ENCODE peak calls at places on chromosomes 16 and 17, in nine cellular contexts. T is HCT116, Y is PC-3, F is OCI-LY7, A is SK-N-SH, B is neural progenitor cell, V is GM23338, J is MM.1S, W is hepatocyte. M is an unnamed sample.

GRCh38 chr17:35807371-35808144 is 1.7 kb upstream of the TAF15 start:
- DNase-seq in T (no peak), Y (peak), F (no peak), A (no peak), B (no peak), V (no peak), J (no peak), W (no peak), M (peak)

GRCh38 chr16:15835136-15835878 is 21.5 kb downstream of the MYH11 start:
- DNase-seq in T (no peak), Y (no peak), F (peak), A (no peak), B (no peak), V (no peak), J (no peak), W (no peak), M (no peak)

GRCh38 chr17:6666077-6666521 is 14.5 kb downstream of the C17orf100 start:
- DNase-seq in T (peak), Y (peak), F (peak), A (peak), B (peak), V (peak), J (peak), W (peak), M (peak)

GRCh38 chr16:86854895-86855294 is 276.5 kb downstream of the FOXL1 start:
- DNase-seq in T (no peak), Y (peak), F (no peak), A (no peak), B (no peak), V (no peak), J (no peak), W (peak), M (peak)

GRCh38 chr17:1006054-1006453 is 9.1 kb downstream of the TIMM22 start:
- DNase-seq in T (no peak), Y (no peak), F (no peak), A (peak), B (no peak), V (no peak), J (no peak), W (no peak), M (no peak)

GRCh38 chr16:58020628-58021521 is 4.7 kb upstream of the MMP15 start:
- DNase-seq in T (no peak), Y (peak), F (peak), A (peak), B (peak), V (peak), J (peak), W (peak), M (peak)

GRCh38 chr16:57805176-57805575 is 2.9 kb upstream of the KIFC3 start:
- DNase-seq in T (no peak), Y (no peak), F (no peak), A (no peak), B (no peak), V (no peak), J (no peak), W (no peak), M (no peak)

GRCh38 chr17:3896108-3897099 is 3.6 kb upstream of the CAMKK1 start:
- DNase-seq in T (no peak), Y (no peak), F (peak), A (no peak), B (no peak), V (no peak), J (no peak), W (no peak), M (no peak)

GRCh38 chr16:47276522-47276921 is 132.8 kb upstream of the NETO2 start:
- DNase-seq in T (no peak), Y (no peak), F (no peak), A (no peak), B (no peak), V (no peak), J (no peak), W (no peak), M (no peak)

GRCh38 chr17:60524463-60525346 is 1.3 kb downstream of the APPBP2 start:
- DNase-seq in T (no peak), Y (peak), F (peak), A (peak), B (no peak), V (no peak), J (no peak), W (peak), M (peak)

GRCh38 chr16:31507929-31508705 is at the start of gene RUSF1:
- DNase-seq in T (peak), Y (peak), F (peak), A (peak), B (peak), V (peak), J (peak), W (peak), M (peak)

DNA sequence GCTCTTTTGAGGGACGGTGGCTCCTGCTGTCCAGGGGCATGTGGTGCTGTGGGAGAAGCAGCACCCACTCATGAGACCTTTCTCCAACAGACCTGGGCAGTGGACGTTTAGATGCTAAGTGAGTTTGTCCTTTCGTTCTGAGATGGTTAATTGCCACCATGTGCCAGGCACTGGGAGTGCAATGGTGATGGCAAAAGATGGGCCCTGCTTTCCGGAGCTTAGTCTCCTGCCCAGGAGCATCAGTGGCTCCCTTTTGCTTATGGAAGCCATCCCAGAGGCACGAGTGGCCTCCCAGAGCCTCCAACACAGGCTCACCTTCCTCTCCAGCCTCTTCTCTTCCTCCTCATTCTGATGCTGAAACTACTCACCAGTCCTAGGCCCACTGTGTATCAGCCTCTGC is 28.4 kb downstream of the CASKIN2 start:
- DNase-seq in T (no peak), Y (no peak), F (no peak), A (no peak), B (no peak), V (no peak), J (no peak), W (no peak), M (no peak)
- H3K4me2 ChIP-seq in T (no peak), Y (no peak), F (peak), A (no peak), B (no peak), V (no peak), J (no peak), W (no peak), M (no peak)

GRCh38 chr16:60304725-60305124 is 1570.6 kb upstream of the GOT2 start:
- DNase-seq in T (no peak), Y (no peak), F (no peak), A (no peak), B (no peak), V (no peak), J (no peak), W (no peak), M (no peak)

GRCh38 chr16:60304078-60304477 is 1570.0 kb upstream of the GOT2 start:
- DNase-seq in T (no peak), Y (no peak), F (no peak), A (no peak), B (no peak), V (no peak), J (no peak), W (no peak), M (no peak)

GRCh38 chr16:60295451-60295850 is 1561.3 kb upstream of the GOT2 start:
- DNase-seq in T (no peak), Y (no peak), F (no peak), A (no peak), B (no peak), V (no peak), J (no peak), W (no peak), M (no peak)

DNA sequence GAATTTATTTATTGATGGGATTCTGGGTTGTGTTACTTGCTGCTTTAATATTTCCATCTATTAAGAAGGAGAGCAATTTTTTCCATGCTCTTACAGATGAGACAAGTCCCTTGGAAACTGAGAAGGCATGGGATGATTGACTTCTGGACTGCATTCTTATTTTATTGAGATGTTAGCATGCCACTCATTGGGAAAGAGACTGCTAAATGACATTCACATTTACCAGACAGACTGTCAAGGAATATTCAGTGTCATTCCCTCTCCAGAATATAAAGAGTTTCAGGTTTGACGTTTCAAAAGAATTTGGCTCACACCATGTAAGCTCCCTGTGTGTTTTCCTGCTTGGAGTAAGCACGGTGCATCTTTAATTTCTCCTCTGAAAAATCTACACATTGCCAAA is 1565.2 kb upstream of the GOT2 start:
- DNase-seq in T (no peak), Y (no peak), F (no peak), A (no peak), B (no peak), V (no peak), J (no peak), W (no peak), M (no peak)
- H2AFZ ChIP-seq in T (no peak), Y (no peak), F (no peak), A (no peak), B (no peak), V (no peak), J (no peak), W (no peak), M (no peak)

GRCh38 chr17:71453876-71454422 is 666.9 kb upstream of the SOX9 start:
- DNase-seq in T (no peak), Y (no peak), F (no peak), A (no peak), B (no peak), V (no peak), J (no peak), W (no peak), M (no peak)
- TF ChIP-seq EZH2phosphoT487 in T (no peak), Y (no peak), F (no peak), A (no peak), B (no peak), V (no peak), J (no peak), W (no peak), M (no peak)

DNA sequence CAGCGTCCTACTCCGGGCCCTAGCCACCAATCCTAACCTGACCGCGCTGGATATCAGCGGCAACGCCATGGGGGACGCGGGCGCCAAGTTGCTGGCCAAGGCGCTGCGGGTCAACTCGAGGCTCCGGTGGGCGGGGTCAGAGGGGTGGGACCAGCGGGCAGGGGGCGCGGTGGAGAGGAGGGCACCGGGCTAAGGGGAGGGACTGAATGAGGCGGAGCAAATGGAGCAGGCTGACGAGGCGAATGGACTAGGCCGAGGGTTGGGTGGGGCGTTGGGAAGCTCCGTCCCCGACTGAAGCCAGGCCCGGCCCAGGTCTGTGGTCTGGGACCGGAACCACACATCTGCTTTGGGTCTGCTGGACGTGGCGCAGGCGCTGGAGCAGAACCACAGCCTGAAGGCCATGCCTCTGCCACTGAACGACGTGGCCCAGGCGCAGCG is 4.6 kb downstream of the CARMIL2 start:
- DNase-seq in T (no peak), Y (no peak), F (no peak), A (peak), B (peak), V (peak), J (no peak), W (no peak), M (peak)
- H3K4me2 ChIP-seq in T (no peak), Y (no peak), F (no peak), A (no peak), B (no peak), V (peak), J (no peak), W (no peak), M (no peak)

GRCh38 chr17:58006563-58006923 is 503 bp downstream of the SRSF1 start:
- DNase-seq in T (peak), Y (peak), F (peak), A (peak), B (peak), V (peak), J (peak), W (peak), M (peak)
- H2AFZ ChIP-seq in T (no peak), Y (peak), F (no peak), A (peak), B (peak), V (no peak), J (peak), W (peak), M (peak)

GRCh38 chr16:14307623-14308356 is 236.7 kb downstream of the MRTFB start:
- DNase-seq in T (no peak), Y (no peak), F (peak), A (peak), B (no peak), V (peak), J (no peak), W (no peak), M (peak)

GRCh38 chr16:14310519-14310991 is 239.4 kb downstream of the MRTFB start:
- DNase-seq in T (no peak), Y (no peak), F (peak), A (peak), B (peak), V (peak), J (no peak), W (no peak), M (peak)

GRCh38 chr16:14308357-14308723 is 237.2 kb downstream of the MRTFB start:
- DNase-seq in T (no peak), Y (no peak), F (peak), A (no peak), B (no peak), V (no peak), J (no peak), W (no peak), M (peak)

GRCh38 chr16:14309001-14309886 is 238.1 kb downstream of the MRTFB start:
- DNase-seq in T (no peak), Y (peak), F (peak), A (no peak), B (peak), V (peak), J (no peak), W (peak), M (peak)

GRCh38 chr16:14309906-14310305 is 238.8 kb downstream of the MRTFB start:
- DNase-seq in T (no peak), Y (peak), F (no peak), A (no peak), B (no peak), V (no peak), J (no peak), W (no peak), M (peak)
- TF ChIP-seq EZH2phosphoT487 in T (no peak), Y (no peak), F (no peak), A (no peak), B (no peak), V (no peak), J (no peak), W (no peak), M (no peak)

GRCh38 chr17:39327109-39327508 is 74.3 kb downstream of the FBXL20 start:
- DNase-seq in T (no peak), Y (no peak), F (no peak), A (no peak), B (no peak), V (no peak), J (no peak), W (no peak), M (no peak)

GRCh38 chr17:39328815-39329214 is 72.6 kb downstream of the FBXL20 start:
- DNase-seq in T (no peak), Y (no peak), F (no peak), A (no peak), B (no peak), V (no peak), J (no peak), W (no peak), M (no peak)

GRCh38 chr17:39325528-39326240 is 75.7 kb downstream of the FBXL20 start:
- DNase-seq in T (no peak), Y (no peak), F (no peak), A (no peak), B (no peak), V (no peak), J (no peak), W (no peak), M (no peak)
- H3K4me2 ChIP-seq in T (no peak), Y (no peak), F (no peak), A (no peak), B (no peak), V (no peak), J (no peak), W (no peak), M (no peak)

DNA sequence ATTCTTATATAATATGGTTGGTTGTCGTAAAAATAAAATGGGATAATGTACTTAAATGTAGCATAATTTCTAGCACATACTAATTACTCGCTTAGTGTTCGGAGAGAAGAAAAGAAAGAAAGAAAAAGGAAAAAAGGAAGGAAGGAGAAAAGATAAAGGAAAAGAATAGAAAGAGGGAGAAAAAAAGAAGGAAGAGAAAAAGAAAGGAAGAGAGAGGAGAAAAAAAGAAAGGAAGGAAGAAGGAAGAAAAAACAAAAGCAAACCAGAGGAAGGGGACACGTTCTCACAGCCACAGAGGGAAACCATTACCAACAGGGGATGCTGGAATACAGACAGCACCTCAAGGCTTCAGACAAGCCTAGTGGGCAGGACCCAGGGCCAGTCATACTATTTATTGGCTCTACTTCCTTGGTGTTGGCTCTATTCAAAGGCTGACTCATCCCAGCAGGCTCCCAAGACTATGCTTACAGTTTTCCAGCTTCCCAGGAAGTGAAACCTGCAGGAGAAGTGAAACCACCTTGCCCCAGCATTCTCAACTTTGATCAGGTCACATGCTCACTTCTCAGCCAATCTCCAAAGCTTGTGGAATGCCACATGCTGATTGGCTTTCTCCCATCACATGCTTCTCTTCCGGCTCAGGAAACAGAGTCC is 273.5 kb upstream of the IRX5 start:
- DNase-seq in T (peak), Y (peak), F (no peak), A (no peak), B (no peak), V (peak), J (no peak), W (peak), M (peak)
- H2AFZ ChIP-seq in T (no peak), Y (no peak), F (peak), A (no peak), B (peak), V (no peak), J (no peak), W (no peak), M (no peak)